ENCODE peak calls at places on chromosomes 4 and X, in six cellular contexts. Y is osteoblast, A is LNCaP clone FGC, C is endothelial cell, X is heart right ventricle, V is bronchial epithelial cell. M is an unnamed sample.

GRCh38 chrX:15985937-15986336 is 131.3 kb upstream of the AP1S2 start:
- DNase-seq in C (no peak), X (no peak), V (peak), Y (no peak), A (no peak), M (no peak)

GRCh38 chr4:3774253-3774883 is 8.2 kb downstream of the ADRA2C start:
- DNase-seq in C (no peak), V (no peak), X (no peak), Y (no peak), A (no peak), M (no peak)

GRCh38 chr4:65635051-65635821 is 35.1 kb downstream of the EPHA5 start:
- DNase-seq in X (no peak), V (no peak), A (no peak), C (no peak), Y (no peak), M (no peak)

GRCh38 chrX:3176439-3176820 is 135.2 kb downstream of the ARSF start:
- DNase-seq in Y (no peak), C (no peak), A (no peak), X (no peak), V (no peak), M (no peak)

GRCh38 chrX:130024127-130024526 is 41.7 kb downstream of the BCORL1 start:
- DNase-seq in C (peak), X (peak), A (peak), V (peak), Y (peak), M (peak)

GRCh38 chr4:32102941-32103340 is 1382.8 kb downstream of the PCDH7 start:
- DNase-seq in X (no peak), A (no peak), Y (no peak), V (peak), C (no peak), M (no peak)

GRCh38 chrX:135410861-135411627 is 10.7 kb upstream of the SMIM10L2A start:
- DNase-seq in V (no peak), A (no peak), X (no peak), Y (no peak), C (no peak), M (no peak)

GRCh38 chr4:26248647-26249046 is 72.2 kb upstream of the RBPJ start:
- DNase-seq in V (no peak), Y (no peak), X (peak), A (no peak), C (no peak), M (no peak)

GRCh38 chrX:155086202-155086840 is 15.0 kb downstream of the BRCC3 start:
- DNase-seq in V (no peak), C (peak), A (no peak), Y (no peak), X (no peak), M (no peak)

GRCh38 chr4:113482325-113482724 is 279.2 kb downstream of the CAMK2D start:
- DNase-seq in X (no peak), A (no peak), Y (no peak), V (no peak), C (no peak), M (no peak)

GRCh38 chr4:610411-611261 is 14.7 kb upstream of the PDE6B start:
- DNase-seq in X (no peak), A (peak), C (no peak), Y (no peak), V (peak), M (no peak)

GRCh38 chr4:115780268-115780667 is 666.8 kb upstream of the NDST4 start:
- DNase-seq in A (no peak), Y (no peak), C (no peak), V (no peak), X (no peak), M (no peak)

GRCh38 chr4:64146030-64146429 is 263.2 kb downstream of the TECRL start:
- DNase-seq in X (no peak), Y (no peak), C (no peak), V (no peak), A (no peak), M (no peak)

GRCh38 chr4:24730256-24731001 is 64.9 kb upstream of the SOD3 start:
- DNase-seq in Y (peak), A (no peak), C (no peak), X (peak), V (no peak), M (no peak)

DNA sequence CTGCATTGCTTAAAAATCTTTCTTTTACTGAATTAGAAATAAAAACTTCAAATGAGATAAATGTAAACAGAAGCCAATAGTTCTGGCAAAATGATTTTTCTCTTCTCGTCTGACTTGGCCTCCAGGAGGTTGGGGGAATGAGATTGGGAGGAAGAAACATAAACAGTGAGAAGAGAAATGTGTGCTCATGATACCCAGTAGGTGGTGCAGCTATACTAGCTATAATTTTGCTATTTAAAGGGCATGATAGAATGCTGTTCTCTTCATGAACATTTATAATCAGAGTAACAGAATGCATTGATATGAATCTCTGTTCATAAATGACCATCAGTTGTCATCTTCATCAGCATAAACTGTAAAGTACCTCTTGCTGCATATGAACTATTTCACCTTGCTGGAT is 85.5 kb downstream of the TACR3 start:
- DNase-seq in X (no peak), C (no peak), Y (no peak), A (no peak), V (peak), M (no peak)
- TF ChIP-seq CTCF in X (no peak), C (no peak), Y (no peak), A (peak), V (no peak), M (no peak)

GRCh38 chrX:43469391-43470054 is 186.6 kb upstream of the MAOA start:
- DNase-seq in C (no peak), Y (no peak), A (no peak), X (no peak), V (no peak), M (peak)

DNA sequence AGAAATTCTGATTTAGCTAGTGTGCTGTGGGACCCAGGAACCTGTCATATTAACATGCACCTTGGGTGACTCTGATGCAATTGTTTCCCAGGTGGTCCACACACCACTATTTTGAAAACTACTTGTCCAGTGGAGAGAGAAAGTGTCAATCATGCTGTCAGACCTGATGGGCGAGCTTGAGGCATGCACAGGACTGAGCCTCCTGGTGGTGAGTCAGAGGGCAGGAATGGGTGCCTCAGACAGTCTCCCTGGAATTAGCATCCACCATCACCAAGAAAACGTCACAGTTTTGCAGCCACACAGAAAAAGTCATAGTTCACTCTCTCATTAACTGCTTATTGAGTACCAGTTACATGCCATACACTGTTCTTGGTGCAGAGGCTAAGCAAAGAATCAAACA is 181.8 kb upstream of the MAOA start:
- DNase-seq in V (peak), X (no peak), A (no peak), Y (no peak), C (no peak), M (no peak)
- TF ChIP-seq CTCF in V (peak), X (no peak), A (peak), Y (no peak), C (no peak), M (no peak)

GRCh38 chrX:147183161-147183560 is 368.6 kb upstream of the CXorf51A start:
- DNase-seq in V (no peak), Y (no peak), A (no peak), X (no peak), C (no peak), M (no peak)

GRCh38 chrX:147180886-147181285 is 366.3 kb upstream of the CXorf51A start:
- DNase-seq in X (no peak), C (no peak), V (no peak), Y (no peak), A (no peak), M (no peak)
- TF ChIP-seq CTCF in X (no peak), C (no peak), V (no peak), Y (no peak), A (no peak), M (no peak)

GRCh38 chr4:1661695-1662094 is 22.4 kb downstream of the FAM53A start:
- DNase-seq in X (no peak), A (no peak), Y (peak), C (no peak), V (no peak), M (no peak)
- TF ChIP-seq CTCF in X (no peak), A (no peak), Y (no peak), C (no peak), V (no peak), M (no peak)

DNA sequence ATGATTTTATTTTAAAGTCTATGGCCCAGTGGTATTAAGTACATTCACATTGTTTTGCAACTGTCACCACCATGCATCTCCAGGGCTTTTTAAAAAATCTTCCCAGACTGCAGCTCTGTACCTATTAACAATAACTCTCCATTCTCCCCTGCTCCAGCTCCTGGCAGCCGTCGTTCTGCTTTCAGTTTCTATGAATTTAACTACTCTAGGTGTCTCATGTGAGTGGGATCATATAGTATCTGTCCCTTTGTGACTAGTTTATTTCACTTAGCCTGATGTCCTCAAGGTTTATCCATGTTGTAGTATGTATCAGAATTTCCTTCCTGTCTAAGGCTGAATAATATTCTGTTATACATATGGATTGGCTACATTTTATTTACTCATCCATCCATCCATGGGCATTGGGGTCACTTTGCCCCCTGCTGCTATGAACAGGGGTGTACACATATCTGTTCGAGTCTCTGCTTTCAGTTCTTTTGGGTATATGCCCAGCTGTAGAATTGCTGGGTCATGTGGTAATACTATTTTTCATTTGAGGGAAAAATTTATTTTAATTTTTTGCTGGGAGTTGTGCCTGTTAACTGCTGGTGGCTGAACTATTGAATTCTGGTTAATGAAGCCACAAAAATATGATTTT is 131.3 kb downstream of the ARHGAP10 start:
- DNase-seq in A (no peak), X (no peak), V (no peak), Y (no peak), C (no peak), M (no peak)
- TF ChIP-seq CTCF in A (no peak), X (no peak), V (no peak), Y (peak), C (no peak), M (peak)

DNA sequence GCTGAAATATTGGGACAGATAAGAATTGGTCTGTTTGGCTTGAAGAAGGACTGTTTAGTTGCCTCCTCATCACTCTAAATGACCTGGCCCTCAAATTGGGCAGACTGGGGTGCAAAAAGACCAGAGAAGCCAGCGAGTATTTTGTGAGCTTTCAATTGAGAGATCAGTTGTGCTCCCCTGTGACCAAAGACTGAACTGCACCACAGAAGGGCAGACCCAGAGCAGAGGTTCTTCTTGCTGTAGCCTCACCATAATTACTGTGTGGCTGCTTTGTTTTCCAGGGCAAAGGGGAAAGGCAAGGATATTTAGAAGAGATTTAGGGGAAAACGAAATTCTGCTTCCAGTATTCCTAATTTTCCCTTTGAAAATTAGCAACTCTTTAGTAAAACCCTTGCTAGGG is 104.0 kb upstream of the MBNL3 start:
- DNase-seq in C (peak), A (no peak), X (no peak), Y (no peak), V (peak), M (peak)
- TF ChIP-seq CTCF in C (no peak), A (peak), X (peak), Y (peak), V (peak), M (peak)

GRCh38 chr4:128727658-128728057 is 81.8 kb upstream of the JADE1 start:
- DNase-seq in C (no peak), A (no peak), X (no peak), V (no peak), Y (no peak), M (no peak)

GRCh38 chr4:128725405-128725804 is 84.1 kb upstream of the JADE1 start:
- DNase-seq in C (no peak), A (peak), Y (no peak), V (peak), X (no peak), M (no peak)

DNA sequence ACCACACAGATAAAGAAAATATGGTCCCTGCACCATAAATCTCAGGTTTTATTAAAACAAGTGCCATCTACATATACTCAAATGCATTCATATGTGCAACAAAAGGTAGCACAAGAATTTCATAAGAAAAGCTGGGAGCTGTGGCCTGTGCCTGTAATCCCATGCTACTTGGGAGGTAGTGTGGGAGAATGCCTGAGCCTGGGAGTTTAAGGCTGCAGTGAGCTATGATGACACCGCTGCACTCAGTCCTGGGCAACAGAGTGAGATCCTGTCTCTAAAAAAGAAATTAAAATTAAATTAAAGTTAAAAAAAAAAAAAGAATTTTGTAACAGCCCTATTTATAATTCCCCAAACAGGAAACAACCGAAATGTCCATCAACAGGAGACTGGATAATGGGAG is 81.3 kb upstream of the JADE1 start:
- DNase-seq in X (no peak), V (no peak), A (no peak), C (no peak), Y (no peak), M (no peak)
- TF ChIP-seq CTCF in X (no peak), V (no peak), A (no peak), C (no peak), Y (no peak), M (no peak)

GRCh38 chr4:143025111-143025704 is 159.5 kb upstream of the USP38 start:
- DNase-seq in A (peak), Y (peak), X (no peak), V (peak), C (peak), M (no peak)
- TF ChIP-seq CTCF in A (peak), Y (peak), X (peak), V (no peak), C (no peak), M (peak)

GRCh38 chr4:127968565-127968964 is 3.4 kb downstream of the ABHD18 start:
- DNase-seq in C (no peak), Y (no peak), X (peak), V (no peak), A (no peak), M (no peak)

GRCh38 chr4:127959794-127960193 is 5.2 kb downstream of the MFSD8 start:
- DNase-seq in A (no peak), Y (no peak), X (no peak), V (no peak), C (no peak), M (no peak)

GRCh38 chr4:127967141-127967775 is 2.1 kb downstream of the ABHD18 start:
- DNase-seq in C (no peak), X (no peak), A (no peak), V (no peak), Y (peak), M (no peak)

GRCh38 chr4:127965803-127966175 is 583 bp downstream of the ABHD18 start:
- DNase-seq in A (peak), C (no peak), X (peak), V (peak), Y (peak), M (peak)

GRCh38 chr4:127965062-127965802 is at the start of the genes ABHD18 and MFSD8:
- DNase-seq in C (peak), A (peak), Y (peak), V (peak), X (peak), M (peak)
- TF ChIP-seq CTCF in C (peak), A (peak), Y (peak), V (peak), X (peak), M (peak)

GRCh38 chr4:168797738-168798375 is 212.2 kb downstream of the CBR4 start:
- DNase-seq in C (no peak), V (no peak), Y (no peak), X (no peak), A (no peak), M (no peak)

GRCh38 chr4:168794881-168795280 is 215.2 kb downstream of the CBR4 start:
- DNase-seq in X (no peak), A (no peak), Y (no peak), V (no peak), C (no peak), M (no peak)

GRCh38 chr4:168795346-168795745 is 214.7 kb downstream of the CBR4 start:
- DNase-seq in V (no peak), Y (no peak), C (no peak), X (no peak), A (no peak), M (no peak)

GRCh38 chr4:168797176-168797575 is 212.9 kb downstream of the CBR4 start:
- DNase-seq in Y (peak), X (no peak), A (no peak), C (no peak), V (peak), M (no peak)

DNA sequence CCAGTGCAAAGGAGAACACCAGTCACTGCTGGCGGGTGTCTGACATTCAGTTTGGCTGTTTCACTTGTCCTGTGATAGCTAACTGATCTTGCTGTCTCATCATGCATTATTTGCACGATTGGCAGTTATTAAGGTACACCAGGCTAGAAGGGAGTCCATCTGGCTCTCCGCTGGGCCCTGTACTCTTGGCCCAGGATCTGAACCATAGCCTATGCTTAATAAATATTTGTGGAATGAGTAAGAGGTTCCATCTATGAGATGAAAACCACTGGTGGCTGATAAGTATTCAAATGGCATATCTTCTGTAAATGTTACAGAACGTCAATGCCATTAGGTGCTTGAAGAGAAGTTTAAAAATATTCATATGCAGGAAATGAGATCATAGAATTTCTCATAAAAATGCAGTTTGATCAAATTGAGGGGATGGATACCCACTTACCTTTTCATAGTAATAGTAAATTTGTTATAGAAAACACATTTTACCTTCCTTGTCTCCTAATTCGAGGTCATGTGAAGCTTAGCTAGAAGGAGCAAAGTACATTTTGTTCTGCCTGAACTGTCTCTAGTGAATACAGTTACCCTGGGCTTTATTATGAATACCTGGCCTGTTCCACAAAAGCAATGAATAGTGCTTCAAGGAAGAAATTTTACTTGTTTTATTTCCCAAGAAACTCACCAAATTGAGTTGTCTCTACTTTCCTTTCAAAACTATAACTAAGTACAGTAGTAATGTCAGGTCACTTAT is 213.5 kb downstream of the CBR4 start:
- DNase-seq in X (no peak), V (peak), Y (peak), C (no peak), A (peak), M (no peak)
- TF ChIP-seq CTCF in X (no peak), V (no peak), Y (no peak), C (no peak), A (no peak), M (no peak)

M was measured in GM13977.